ENCODE peak calls at places on chromosomes 5 and 9, in six cellular contexts. O is adrenal gland, R is DND-41, P is left ventricle myocardium inferior, V is psoas muscle, L is PC-3. H is an unnamed sample.

GRCh38 chr5:170644501-170644900 is 139.0 kb upstream of the GABRP start:
- DNase-seq in O (no peak), R (no peak), P (no peak), V (no peak), L (no peak), H (no peak)

GRCh38 chr5:62371409-62371808 is 32.3 kb downstream of the DIMT1 start:
- DNase-seq in O (no peak), R (no peak), P (no peak), V (no peak), L (peak; percentile 31), H (no peak)

GRCh38 chr5:149510136-149510535 is 41.1 kb downstream of the CSNK1A1 start:
- DNase-seq in O (no peak), R (no peak), P (no peak), V (no peak), L (no peak), H (no peak)

GRCh38 chr9:114054191-114054690 is 23.9 kb downstream of the AMBP start:
- DNase-seq in O (no peak), R (no peak), P (no peak), V (no peak), L (no peak), H (no peak)

GRCh38 chr5:161751265-161751664 is 65.7 kb downstream of the GABRA6 start:
- DNase-seq in O (no peak), R (no peak), P (no peak), V (no peak), L (no peak), H (no peak)

GRCh38 chr5:67813879-67814539 is 401.5 kb upstream of the PIK3R1 start:
- DNase-seq in O (no peak), R (no peak), P (no peak), V (no peak), L (no peak), H (no peak)

GRCh38 chr9:112348993-112349333 is 15.5 kb upstream of the PTBP3 start:
- DNase-seq in O (no peak), R (no peak), P (no peak), V (no peak), L (no peak), H (no peak)

GRCh38 chr9:84500218-84500617 is 159.7 kb upstream of the SLC28A3 start:
- DNase-seq in O (no peak), R (no peak), P (no peak), V (no peak), L (no peak), H (no peak)

GRCh38 chr9:13427587-13427986 is 148.1 kb upstream of the MPDZ start:
- DNase-seq in O (no peak), R (no peak), P (no peak), V (no peak), L (peak; percentile 56), H (no peak)

GRCh38 chr9:32142074-32142473 is 242.4 kb upstream of the ACO1 start:
- DNase-seq in O (no peak), R (no peak), P (no peak), V (no peak), L (no peak), H (no peak)

GRCh38 chr5:74316064-74316586 is 324.4 kb downstream of the ENC1 start:
- DNase-seq in O (peak; percentile 77), R (no peak), P (no peak), V (peak; percentile 22), L (peak; percentile 82), H (no peak)

GRCh38 chr9:22214021-22214420 is 204.9 kb upstream of the CDKN2B start:
- DNase-seq in O (no peak), R (no peak), P (no peak), V (no peak), L (peak; percentile 12), H (no peak)

GRCh38 chr5:170432669-170433068 is 43.5 kb upstream of the KCNMB1 start:
- DNase-seq in O (no peak), R (no peak), P (no peak), V (no peak), L (no peak), H (no peak)

GRCh38 chr9:135098400-135099105 is 11.1 kb downstream of the OLFM1 start:
- DNase-seq in O (peak; percentile 21), R (peak; percentile 43), P (no peak), V (no peak), L (peak; percentile 4), H (peak; percentile 74)

GRCh38 chr5:141747152-141747640 is 65.2 kb upstream of the ARAP3 start:
- DNase-seq in O (peak; percentile 79), R (no peak), P (peak; percentile 87), V (peak; percentile 64), L (peak; percentile 41), H (peak; percentile 81)

GRCh38 chr5:141605523-141606277 is 13.1 kb downstream of the DIAPH1 start:
- DNase-seq in O (peak; percentile 49), R (peak; percentile 88), P (peak; percentile 26), V (no peak), L (no peak), H (peak; percentile 67)

GRCh38 chr5:145479862-145480261 is 355.3 kb downstream of the PRELID2 start:
- DNase-seq in O (no peak), R (no peak), P (no peak), V (no peak), L (peak; percentile 39), H (no peak)

GRCh38 chr9:74643303-74643933 is 146.3 kb downstream of the RORB start:
- DNase-seq in O (no peak), R (no peak), P (no peak), V (no peak), L (no peak), H (no peak)

GRCh38 chr5:118553662-118554061 is 434.7 kb downstream of the DTWD2 start:
- DNase-seq in O (no peak), R (no peak), P (peak; percentile 54), V (peak; percentile 39), L (peak; percentile 2), H (peak; percentile 75)

GRCh38 chr5:135697251-135697958 is 118.6 kb upstream of the CXCL14 start:
- DNase-seq in O (no peak), R (no peak), P (no peak), V (no peak), L (no peak), H (no peak)

GRCh38 chr5:74124826-74125225 is 498.8 kb downstream of the ARHGEF28 start:
- DNase-seq in O (no peak), R (no peak), P (no peak), V (no peak), L (no peak), H (no peak)

GRCh38 chr9:84230355-84231136 is 110.0 kb downstream of the SLC28A3 start:
- DNase-seq in O (no peak), R (no peak), P (no peak), V (no peak), L (no peak), H (no peak)

GRCh38 chr9:2420488-2421056 is 201.0 kb upstream of the VLDLR start:
- DNase-seq in O (no peak), R (no peak), P (no peak), V (no peak), L (no peak), H (no peak)

GRCh38 chr5:90020575-90021535 is 388.7 kb downstream of the CETN3 start:
- DNase-seq in O (no peak), R (no peak), P (no peak), V (no peak), L (peak; percentile 98), H (no peak)

GRCh38 chr5:179795049-179795862 is 1.5 kb downstream of the LTC4S start:
- DNase-seq in O (peak; percentile 60), R (no peak), P (no peak), V (no peak), L (peak; percentile 47), H (no peak)

GRCh38 chr9:109699019-109699418 is 81.0 kb upstream of the PALM2AKAP2 start:
- DNase-seq in O (no peak), R (no peak), P (no peak), V (no peak), L (peak; percentile 35), H (no peak)

GRCh38 chr9:8020161-8020560 is 220.6 kb upstream of the DMAC1 start:
- DNase-seq in O (no peak), R (no peak), P (no peak), V (no peak), L (no peak), H (no peak)

GRCh38 chr9:130129425-130130061 is 42.7 kb upstream of the NCS1 start:
- DNase-seq in O (no peak), R (no peak), P (no peak), V (no peak), L (no peak), H (no peak)
- H3K4me3 ChIP-seq in O (no peak overlapping the region), R (no peak overlapping the region), P (no peak overlapping the region), V (no peak overlapping the region), L (no peak overlapping the region), H (no peak overlapping the region)

DNA sequence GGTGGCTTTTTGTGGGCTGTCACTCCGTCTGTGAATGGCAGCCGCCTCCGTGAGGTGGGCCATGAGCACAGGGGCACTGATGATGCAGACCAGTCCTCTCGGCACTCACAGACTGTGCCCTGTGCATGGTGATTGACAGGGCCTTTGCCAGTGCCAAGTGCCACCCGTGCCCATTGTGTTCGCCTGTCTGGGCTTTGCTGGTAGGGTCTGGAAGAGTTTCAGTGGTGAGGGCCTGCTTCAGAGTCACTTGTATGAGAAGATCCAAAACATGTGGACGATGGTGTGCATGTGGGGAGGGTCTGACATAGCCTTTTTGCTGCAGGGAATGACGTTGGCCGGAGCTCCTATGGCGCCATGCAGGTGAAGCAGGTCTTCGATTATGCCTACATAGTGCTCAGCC is 34.9 kb downstream of the TENT4A start:
- DNase-seq in O (no peak), R (no peak), P (no peak), V (no peak), L (no peak), H (no peak)
- H3K27ac ChIP-seq in O (no peak overlapping the region), R (no peak overlapping the region), P (no peak overlapping the region), V (no peak overlapping the region), L (no peak overlapping the region), H (no peak overlapping the region)

GRCh38 chr9:126418608-126419007 is 92.0 kb downstream of the MVB12B start:
- DNase-seq in O (no peak), R (no peak), P (no peak), V (no peak), L (no peak), H (no peak)

GRCh38 chr9:126417007-126417406 is 90.4 kb downstream of the MVB12B start:
- DNase-seq in O (no peak), R (no peak), P (no peak), V (no peak), L (no peak), H (no peak)

GRCh38 chr9:126419475-126419874 is 92.8 kb downstream of the MVB12B start:
- DNase-seq in O (peak; percentile 54), R (no peak), P (peak; percentile 37), V (peak; percentile 61), L (peak; percentile 67), H (no peak)

GRCh38 chr9:126415741-126416370 is 89.2 kb downstream of the MVB12B start:
- DNase-seq in O (no peak), R (no peak), P (no peak), V (no peak), L (no peak), H (no peak)

DNA sequence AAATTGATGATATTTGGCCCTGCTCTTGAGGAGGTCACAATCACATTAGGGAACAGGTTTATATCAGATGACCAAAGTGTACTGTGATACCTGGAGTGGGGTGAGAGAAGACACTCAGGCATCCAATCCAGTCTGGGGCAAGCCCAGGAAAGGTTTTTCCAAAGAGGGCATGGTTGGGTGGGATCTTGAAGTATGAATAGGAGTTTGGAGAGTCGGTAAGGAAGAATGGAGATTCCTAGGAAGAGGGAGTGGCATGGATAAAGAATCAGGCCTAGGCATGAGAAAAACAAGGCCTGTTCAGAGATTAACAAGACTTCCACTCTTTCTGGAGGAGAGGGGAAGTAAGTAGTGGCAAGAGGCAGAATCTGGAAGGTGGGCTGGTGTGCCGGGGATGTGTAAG is 91.1 kb downstream of the MVB12B start:
- DNase-seq in O (no peak), R (no peak), P (no peak), V (no peak), L (no peak), H (no peak)
- H3K4me1 ChIP-seq in O (no peaks in the 10 kb centered on the region), R (no peaks in the 10 kb centered on the region), P (peaks cover 21% of the 10 kb centered on the region), V (peaks cover 32% of the 10 kb centered on the region), L (peaks cover 21% of the 10 kb centered on the region), H (no peaks in the 10 kb centered on the region)

GRCh38 chr5:43305948-43306563 is 7.2 kb downstream of the HMGCS1 start:
- DNase-seq in O (peak; percentile 33), R (no peak), P (no peak), V (no peak), L (peak; percentile 88), H (no peak)
- H3K4me3 ChIP-seq in O (no peak overlapping the region), R (peak overlapping the region; percentile 31), P (no peak overlapping the region), V (no peak overlapping the region), L (no peak overlapping the region), H (no peak overlapping the region)